ENCODE peak calls at places on chromosomes 6 and 20, in five cellular contexts. W is fibroblast of mammary gland, Z is left lung, F is psoas muscle, O is colonic mucosa. Y is an unnamed sample.

GRCh38 chr6:166360243-166361079 is 18.1 kb upstream of the SFT2D1 start:
- DNase-seq in W (peak), Z (no peak), F (peak), O (no peak), Y (no peak)

GRCh38 chr20:6768228-6769185 is 1.0 kb downstream of the BMP2 start:
- DNase-seq in W (no peak), Z (peak), F (peak), O (peak), Y (peak)

GRCh38 chr20:40160151-40160550 is 528.9 kb downstream of the MAFB start:
- DNase-seq in W (peak), Z (peak), F (peak), O (peak), Y (peak)

GRCh38 chr6:159941286-159942113 is 27.4 kb upstream of the IGF2R start:
- DNase-seq in W (peak), Z (no peak), F (no peak), O (no peak), Y (no peak)

GRCh38 chr20:63351811-63352591 is 9.1 kb downstream of the CHRNA4 start:
- DNase-seq in W (no peak), Z (no peak), F (no peak), O (no peak), Y (no peak)

GRCh38 chr6:163260111-163260895 is 154.2 kb upstream of the QKI start:
- DNase-seq in W (peak), Z (no peak), F (peak), O (no peak), Y (no peak)

GRCh38 chr20:62156592-62157386 is 13.2 kb downstream of the SS18L1 start:
- DNase-seq in W (peak), Z (no peak), F (peak), O (peak), Y (peak)

GRCh38 chr20:37253087-37253486 is 8.5 kb downstream of the GHRH start:
- DNase-seq in W (no peak), Z (no peak), F (no peak), O (no peak), Y (no peak)

GRCh38 chr20:13638162-13638495 is 603 bp downstream of the TASP1 start:
- DNase-seq in W (peak), Z (no peak), F (no peak), O (no peak), Y (no peak)

GRCh38 chr6:158334534-158334933 is 22.3 kb downstream of the TULP4 start:
- DNase-seq in W (no peak), Z (no peak), F (no peak), O (no peak), Y (no peak)

GRCh38 chr20:23656372-23656771 is 18.6 kb upstream of the CST3 start:
- DNase-seq in W (no peak), Z (no peak), F (no peak), O (no peak), Y (no peak)

GRCh38 chr6:28683945-28684538 is 158.4 kb downstream of the GPX5 start:
- DNase-seq in W (peak), Z (no peak), F (no peak), O (peak), Y (peak)
- TF ChIP-seq CTCF in W (peak), Z (no peak), F (peak), O (peak), Y (peak)

GRCh38 chr20:911882-912600 is 4.1 kb downstream of the ANGPT4 start:
- DNase-seq in W (no peak), Z (no peak), F (no peak), O (no peak), Y (no peak)
- TF ChIP-seq CTCF in W (no peak), Z (no peak), F (no peak), O (no peak), Y (no peak)

GRCh38 chr20:9886227-9886626 is 47.4 kb upstream of the PAK5 start:
- DNase-seq in W (peak), Z (no peak), F (no peak), O (no peak), Y (no peak)

GRCh38 chr20:9878096-9878495 is 39.2 kb upstream of the PAK5 start:
- DNase-seq in W (peak), Z (no peak), F (no peak), O (no peak), Y (no peak)

GRCh38 chr20:9889270-9889981 is 50.5 kb upstream of the PAK5 start:
- DNase-seq in W (no peak), Z (no peak), F (no peak), O (no peak), Y (no peak)

GRCh38 chr20:9884666-9885065 is 45.8 kb upstream of the PAK5 start:
- DNase-seq in W (peak), Z (no peak), F (no peak), O (no peak), Y (no peak)

GRCh38 chr20:9884061-9884460 is 45.2 kb upstream of the PAK5 start:
- DNase-seq in W (no peak), Z (no peak), F (no peak), O (no peak), Y (no peak)
- TF ChIP-seq CTCF in W (no peak), Z (no peak), F (no peak), O (no peak), Y (no peak)

DNA sequence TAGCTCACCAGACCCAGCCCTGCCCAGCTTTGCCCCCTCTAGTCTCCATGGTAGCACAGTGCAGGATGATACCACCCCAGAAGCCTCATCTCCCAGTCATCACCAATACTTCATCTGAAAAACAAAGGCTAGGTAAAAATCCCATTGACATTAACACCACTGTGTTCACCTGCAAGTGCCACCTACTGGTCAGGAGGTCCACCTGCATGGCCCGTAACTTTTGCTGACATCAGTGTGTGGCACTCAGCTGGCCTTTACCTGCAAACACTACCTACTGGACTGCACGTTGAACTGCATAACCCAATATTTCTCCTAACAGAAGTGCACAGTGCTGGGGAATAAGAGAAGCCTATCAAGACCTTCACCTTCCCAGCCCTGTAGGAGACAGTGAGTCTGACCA is 234.7 kb upstream of the ADGRB3 start:
- DNase-seq in W (no peak), Z (no peak), F (no peak), O (no peak), Y (no peak)
- TF ChIP-seq CTCF in W (no peak), Z (no peak), F (no peak), O (no peak), Y (peak)

DNA sequence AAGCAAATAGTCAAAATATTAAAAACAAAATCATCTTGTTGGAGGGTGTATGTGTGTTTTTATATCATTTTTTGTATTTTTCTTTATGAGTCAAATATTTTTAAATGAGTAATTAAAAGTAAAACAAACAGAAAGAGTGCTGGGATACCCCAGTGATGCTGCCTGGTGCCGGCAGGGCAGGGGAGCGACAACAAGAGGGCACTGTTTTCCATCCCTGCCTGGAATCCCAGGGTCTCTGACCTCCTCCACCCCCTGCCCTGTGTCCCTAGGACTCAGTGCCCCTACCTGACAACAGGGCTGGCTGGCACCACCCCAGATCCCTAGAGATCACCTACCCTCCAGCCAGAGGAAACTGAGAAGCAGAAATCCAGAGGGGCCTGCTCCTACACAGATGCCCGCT is 41.9 kb upstream of the HMGA1 start:
- DNase-seq in W (no peak), Z (no peak), F (no peak), O (no peak), Y (no peak)
- TF ChIP-seq CTCF in W (no peak), Z (no peak), F (no peak), O (no peak), Y (no peak)

GRCh38 chr6:4676016-4676415 is 100.2 kb upstream of the CDYL start:
- DNase-seq in W (no peak), Z (no peak), F (no peak), O (peak), Y (no peak)
- TF ChIP-seq CTCF in W (no peak), Z (no peak), F (no peak), O (no peak), Y (no peak)

GRCh38 chr6:169521825-169522224 is 180.0 kb downstream of the WDR27 start:
- DNase-seq in W (no peak), Z (no peak), F (no peak), O (no peak), Y (no peak)

DNA sequence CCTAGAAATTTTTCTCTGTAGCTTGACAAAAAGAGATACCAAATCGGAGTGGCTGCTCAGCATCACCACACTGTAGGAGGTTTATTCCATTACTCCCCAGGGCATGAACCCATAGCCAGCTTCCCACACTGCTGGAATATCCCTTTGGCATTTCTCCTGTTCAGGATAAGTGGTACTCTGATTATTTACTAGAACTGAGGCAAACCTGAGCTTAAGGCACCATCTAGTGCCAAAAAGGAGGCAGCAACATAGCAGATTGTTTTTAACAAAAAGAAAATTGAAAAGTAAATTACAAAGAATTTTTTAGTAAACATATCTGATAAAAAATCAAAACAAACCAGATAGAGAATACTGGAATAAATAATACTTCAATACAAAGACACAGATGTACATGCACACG is 181.7 kb downstream of the WDR27 start:
- DNase-seq in W (peak), Z (no peak), F (no peak), O (no peak), Y (no peak)
- TF ChIP-seq CTCF in W (peak), Z (no peak), F (no peak), O (no peak), Y (no peak)

GRCh38 chr20:3673551-3674070 is 8.2 kb downstream of the ADAM33 start:
- DNase-seq in W (no peak), Z (no peak), F (no peak), O (no peak), Y (no peak)

GRCh38 chr20:3670945-3671344 is 7.7 kb upstream of the GFRA4 start:
- DNase-seq in W (no peak), Z (no peak), F (no peak), O (no peak), Y (no peak)

GRCh38 chr20:3672864-3673550 is 8.8 kb downstream of the ADAM33 start:
- DNase-seq in W (no peak), Z (no peak), F (no peak), O (no peak), Y (no peak)

GRCh38 chr20:3670511-3670910 is 7.3 kb upstream of the GFRA4 start:
- DNase-seq in W (peak), Z (no peak), F (no peak), O (no peak), Y (no peak)

GRCh38 chr20:3671986-3672863 is 9.0 kb upstream of the GFRA4 start:
- DNase-seq in W (no peak), Z (no peak), F (no peak), O (no peak), Y (no peak)
- TF ChIP-seq CTCF in W (no peak), Z (no peak), F (no peak), O (no peak), Y (no peak)

GRCh38 chr20:3612795-3613560 is 50.2 kb downstream of the GFRA4 start:
- DNase-seq in W (peak), Z (no peak), F (no peak), O (no peak), Y (no peak)
- TF ChIP-seq CTCF in W (peak), Z (no peak), F (no peak), O (no peak), Y (no peak)

DNA sequence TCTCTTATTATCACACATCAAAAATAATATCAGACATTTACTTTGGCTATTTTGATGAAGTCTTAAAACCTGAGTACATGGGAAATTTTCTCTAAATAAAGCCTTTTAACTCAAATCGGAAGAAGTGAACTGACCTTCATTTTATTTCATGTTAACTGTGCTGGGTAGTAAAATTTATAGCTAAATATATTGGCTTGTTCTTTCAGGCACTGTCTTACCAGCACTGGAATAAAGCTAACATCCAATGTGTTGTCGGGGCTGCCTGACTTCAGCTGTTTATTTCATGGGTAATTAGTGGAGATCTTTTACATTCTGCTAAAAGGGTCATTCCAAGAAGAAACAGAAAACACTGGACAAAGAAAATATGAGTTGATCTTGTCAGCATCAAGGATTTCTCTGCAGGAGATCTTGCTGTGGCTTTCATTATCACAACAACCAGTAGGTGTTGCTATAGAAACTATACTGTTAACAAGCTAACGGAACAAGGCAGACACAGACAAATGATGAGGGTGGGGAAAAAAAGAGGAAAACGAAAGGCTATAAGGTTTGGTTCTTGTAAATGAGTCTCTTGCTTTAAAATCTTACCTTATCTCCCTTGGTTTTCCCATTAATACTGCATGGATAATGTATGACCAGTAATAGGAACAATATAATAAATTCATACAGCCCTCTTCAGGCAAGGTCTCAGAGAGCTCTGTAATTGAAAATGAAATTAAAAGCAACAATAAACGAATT is 206.9 kb downstream of the SIM1 start:
- DNase-seq in W (peak), Z (no peak), F (no peak), O (no peak), Y (no peak)
- TF ChIP-seq CTCF in W (peak), Z (no peak), F (no peak), O (no peak), Y (no peak)